ENCODE peak calls at places on chromosomes 11 and 22, in four cellular contexts. H is activated naive CD4-positive, alpha-beta T cell treated with anti-CD3 and anti-CD28 coated beads, Interleukin-2, amount 50 U/mL, for 16 hours; I is ELF-1; U is activated naive CD8-positive, alpha-beta T cell treated with anti-CD3 and anti-CD28 coated beads, Interleukin-2, amount 50 U/mL, for 24 hours. R is an unnamed sample.
A peak's percentile ranks its signal among the peaks of the same experiment; 100 is the strongest.

GRCh38 chr11:129968611-129969419 is 33.8 kb downstream of the PRDM10 start:
- DNase-seq in U (no peak), H (no peak), I (no peak), R (no peak)

GRCh38 chr11:134573857-134574256 is 161.8 kb upstream of the B3GAT1 start:
- DNase-seq in H (no peak), U (no peak), I (no peak), R (no peak)

GRCh38 chr22:28882545-28882877 is 861 bp upstream of the ZNRF3 start:
- DNase-seq in U (peak; percentile 27), H (peak; percentile 20), I (no peak), R (peak; percentile 37)

GRCh38 chr22:38748487-38749136 is 7.2 kb downstream of the SUN2 start:
- DNase-seq in H (no peak), I (no peak), U (no peak), R (no peak)

GRCh38 chr22:36457688-36458450 is 23.6 kb downstream of the TXN2 start:
- DNase-seq in I (no peak), H (no peak), U (no peak), R (peak; percentile 85)

GRCh38 chr22:30301995-30302809 is 12.9 kb upstream of the CASTOR1 start:
- DNase-seq in U (no peak), I (peak; percentile 52), H (no peak), R (peak; percentile 85)

GRCh38 chr22:50305658-50306566 is 1.5 kb downstream of the PLXNB2 start:
- DNase-seq in U (no peak), I (peak; percentile 50), H (no peak), R (peak; percentile 96)

GRCh38 chr22:23182289-23183106 is 2.2 kb downstream of the BCR start:
- DNase-seq in H (peak; percentile 76), I (peak; percentile 55), U (peak; percentile 72), R (no peak)